ENCODE peak calls at places on chromosomes 5 and 9, in eight cellular contexts. Q, X, G, U, N, I, V and H are unnamed samples.

GRCh38 chr9:34563262-34563661 is 26.3 kb downstream of the CNTFR start:
- DNase-seq in V (no peak), X (no peak), U (no peak), N (no peak), Q (no peak), I (no peak), G (no peak), H (no peak)

GRCh38 chr5:15480436-15480835 is 19.5 kb upstream of the FBXL7 start:
- DNase-seq in N (no peak), Q (no peak), X (no peak), U (no peak), G (no peak), I (peak), V (no peak), H (no peak)

GRCh38 chr5:134020188-134020587 is 15.4 kb upstream of the VDAC1 start:
- DNase-seq in I (no peak), G (no peak), V (no peak), N (no peak), X (no peak), U (no peak), Q (no peak), H (no peak)

GRCh38 chr9:126694206-126695081 is 80.7 kb downstream of the LMX1B start:
- DNase-seq in U (no peak), V (no peak), N (no peak), G (no peak), I (no peak), X (no peak), Q (no peak), H (no peak)

GRCh38 chr5:57412010-57412409 is 70.6 kb downstream of the ACTBL2 start:
- DNase-seq in Q (no peak), X (no peak), I (no peak), U (peak), N (peak), G (no peak), V (no peak), H (no peak)

GRCh38 chr9:108953983-108954574 is 19.9 kb downstream of the ABITRAM start:
- DNase-seq in X (no peak), I (peak), G (peak), U (peak), Q (no peak), V (no peak), N (peak), H (no peak)

GRCh38 chr9:18473551-18474279 is at the start of gene ADAMTSL1:
- DNase-seq in G (peak), X (peak), U (peak), Q (no peak), N (peak), I (no peak), V (no peak), H (no peak)

GRCh38 chr9:2826291-2826690 is 17.6 kb downstream of the PUM3 start:
- DNase-seq in Q (no peak), I (no peak), V (no peak), U (no peak), N (no peak), G (no peak), X (no peak), H (no peak)

GRCh38 chr9:115595951-115596742 is 478.2 kb upstream of the TNC start:
- DNase-seq in V (no peak), X (no peak), N (peak), U (peak), Q (no peak), I (no peak), G (no peak), H (no peak)

GRCh38 chr5:137148128-137148527 is 351.0 kb downstream of the SPOCK1 start:
- DNase-seq in Q (no peak), I (no peak), U (peak), G (no peak), X (no peak), N (no peak), V (no peak), H (no peak)

GRCh38 chr5:136034976-136035375 is 6.2 kb downstream of the TGFBI start:
- DNase-seq in I (no peak), U (no peak), X (no peak), Q (no peak), V (no peak), G (no peak), N (no peak), H (no peak)

GRCh38 chr5:171272996-171273970 is 35.8 kb upstream of the TLX3 start:
- DNase-seq in X (no peak), V (no peak), Q (no peak), U (peak), N (peak), I (peak), G (peak), H (peak)

GRCh38 chr5:171386861-171387254 is 791 bp upstream of the NPM1 start:
- DNase-seq in I (no peak), U (no peak), N (no peak), X (no peak), V (no peak), G (no peak), Q (no peak), H (no peak)

GRCh38 chr5:151571270-151572173 is 19.6 kb downstream of the FAT2 start:
- DNase-seq in X (no peak), U (no peak), N (no peak), V (no peak), I (no peak), Q (no peak), G (no peak), H (no peak)

GRCh38 chr9:118961857-118962256 is 407.4 kb downstream of the BRINP1 start:
- DNase-seq in N (peak), Q (no peak), V (no peak), U (peak), G (no peak), X (no peak), I (no peak), H (no peak)

GRCh38 chr9:18791074-18791473 is 241.9 kb downstream of the SAXO1 start:
- DNase-seq in G (peak), X (no peak), I (peak), U (no peak), V (no peak), Q (no peak), N (no peak), H (no peak)

GRCh38 chr5:54120473-54120872 is 189.9 kb downstream of the ARL15 start:
- DNase-seq in I (no peak), V (no peak), G (no peak), X (no peak), U (no peak), N (peak), Q (no peak), H (no peak)

GRCh38 chr5:138610468-138611294 is 35.5 kb upstream of the HSPA9 start:
- DNase-seq in G (peak), U (peak), N (no peak), I (peak), V (no peak), Q (no peak), X (no peak), H (no peak)

GRCh38 chr5:68258531-68258930 is 43.0 kb downstream of the PIK3R1 start:
- DNase-seq in V (no peak), G (peak), N (no peak), Q (no peak), I (no peak), X (no peak), U (no peak), H (no peak)

GRCh38 chr5:119070578-119070827 is 384 bp upstream of the DMXL1 start:
- DNase-seq in Q (no peak), U (no peak), X (no peak), N (no peak), V (no peak), I (peak), G (no peak), H (no peak)

GRCh38 chr5:55226027-55226933 is 835 bp downstream of the MCIDAS start:
- DNase-seq in N (peak), X (peak), I (peak), Q (no peak), V (no peak), U (peak), G (peak), H (peak)

GRCh38 chr5:173327084-173327947 is 898 bp downstream of the STC2 start:
- DNase-seq in N (peak), Q (no peak), G (no peak), V (no peak), I (peak), X (no peak), U (peak), H (peak)

GRCh38 chr9:79883073-79883645 is 311.4 kb downstream of the TLE4 start:
- DNase-seq in G (no peak), Q (peak), X (no peak), I (peak), V (no peak), N (no peak), U (no peak), H (peak)

GRCh38 chr5:172188893-172189692 is 1.1 kb upstream of the STK10 start:
- DNase-seq in Q (no peak), I (no peak), U (peak), N (no peak), G (peak), X (no peak), V (no peak), H (no peak)

GRCh38 chr5:59133801-59134261 is 551.0 kb downstream of the RAB3C start:
- DNase-seq in Q (no peak), G (no peak), V (no peak), I (no peak), U (peak), N (peak), X (no peak), H (no peak)

GRCh38 chr9:23663536-23663935 is 162.5 kb downstream of the ELAVL2 start:
- DNase-seq in U (no peak), V (no peak), I (no peak), N (no peak), G (no peak), X (no peak), Q (no peak), H (no peak)

GRCh38 chr9:82412586-82412985 is 424.0 kb downstream of the SPATA31D1 start:
- DNase-seq in G (no peak), V (no peak), Q (no peak), X (no peak), N (no peak), I (no peak), U (no peak), H (no peak)